ENCODE peak calls at places on chromosomes 4 and X, in ten cellular contexts. One of them, this sample, is unnamed.

GRCh38 chr4:115119804-115120352 is 6.5 kb upstream of the NDST4 start:
- DNase-seq in thoracic aorta: no peak
- DNase-seq in ACHN: no peak
- DNase-seq in cardiac muscle cell: no peak
- DNase-seq in Caco-2: no peak
- DNase-seq in head of caudate nucleus: no peak
- DNase-seq in activated CD8-positive, alpha-beta memory T cell treated with anti-CD3 and anti-CD28 coated beads for 24 hours: no peak
- DNase-seq in fibroblast of mammary gland: peak
- DNase-seq in nephron progenitor cell: no peak
- DNase-seq in EL: no peak
- DNase-seq in this sample: no peak

GRCh38 chr4:153806073-153806472 is 17.2 kb upstream of the SFRP2 start:
- DNase-seq in thoracic aorta: no peak
- DNase-seq in ACHN: no peak
- DNase-seq in cardiac muscle cell: no peak
- DNase-seq in Caco-2: no peak
- DNase-seq in head of caudate nucleus: no peak
- DNase-seq in activated CD8-positive, alpha-beta memory T cell treated with anti-CD3 and anti-CD28 coated beads for 24 hours: no peak
- DNase-seq in fibroblast of mammary gland: no peak
- DNase-seq in nephron progenitor cell: no peak
- DNase-seq in EL: no peak
- DNase-seq in this sample: no peak

GRCh38 chr4:21415728-21416127 is 532.8 kb downstream of the KCNIP4 start:
- DNase-seq in thoracic aorta: no peak
- DNase-seq in ACHN: no peak
- DNase-seq in cardiac muscle cell: no peak
- DNase-seq in Caco-2: no peak
- DNase-seq in head of caudate nucleus: no peak
- DNase-seq in activated CD8-positive, alpha-beta memory T cell treated with anti-CD3 and anti-CD28 coated beads for 24 hours: no peak
- DNase-seq in fibroblast of mammary gland: no peak
- DNase-seq in nephron progenitor cell: no peak
- DNase-seq in EL: no peak
- DNase-seq in this sample: no peak

GRCh38 chr4:76061421-76061820 is 13.1 kb upstream of the ART3 start:
- DNase-seq in thoracic aorta: no peak
- DNase-seq in ACHN: no peak
- DNase-seq in cardiac muscle cell: no peak
- DNase-seq in Caco-2: no peak
- DNase-seq in head of caudate nucleus: no peak
- DNase-seq in activated CD8-positive, alpha-beta memory T cell treated with anti-CD3 and anti-CD28 coated beads for 24 hours: no peak
- DNase-seq in fibroblast of mammary gland: no peak
- DNase-seq in nephron progenitor cell: no peak
- DNase-seq in EL: no peak
- DNase-seq in this sample: no peak

GRCh38 chrX:16785247-16786138 is 773 bp upstream of the TXLNG start:
- DNase-seq in thoracic aorta: no peak
- DNase-seq in ACHN: no peak
- DNase-seq in cardiac muscle cell: no peak
- DNase-seq in Caco-2: no peak
- DNase-seq in head of caudate nucleus: peak
- DNase-seq in activated CD8-positive, alpha-beta memory T cell treated with anti-CD3 and anti-CD28 coated beads for 24 hours: no peak
- DNase-seq in fibroblast of mammary gland: no peak
- DNase-seq in nephron progenitor cell: peak
- DNase-seq in EL: no peak
- DNase-seq in this sample: no peak

GRCh38 chr4:138193963-138194362 is 48.2 kb downstream of the SLC7A11 start:
- DNase-seq in thoracic aorta: no peak
- DNase-seq in ACHN: no peak
- DNase-seq in cardiac muscle cell: no peak
- DNase-seq in Caco-2: no peak
- DNase-seq in head of caudate nucleus: no peak
- DNase-seq in activated CD8-positive, alpha-beta memory T cell treated with anti-CD3 and anti-CD28 coated beads for 24 hours: no peak
- DNase-seq in fibroblast of mammary gland: no peak
- DNase-seq in nephron progenitor cell: no peak
- DNase-seq in EL: no peak
- DNase-seq in this sample: no peak

GRCh38 chr4:97845758-97846157 is 297.5 kb downstream of the STPG2 start:
- DNase-seq in thoracic aorta: no peak
- DNase-seq in ACHN: no peak
- DNase-seq in cardiac muscle cell: no peak
- DNase-seq in Caco-2: no peak
- DNase-seq in head of caudate nucleus: no peak
- DNase-seq in activated CD8-positive, alpha-beta memory T cell treated with anti-CD3 and anti-CD28 coated beads for 24 hours: no peak
- DNase-seq in fibroblast of mammary gland: no peak
- DNase-seq in nephron progenitor cell: no peak
- DNase-seq in EL: no peak
- DNase-seq in this sample: no peak

GRCh38 chr4:114257516-114257915 is 278.1 kb upstream of the ARSJ start:
- DNase-seq in thoracic aorta: no peak
- DNase-seq in ACHN: no peak
- DNase-seq in cardiac muscle cell: peak
- DNase-seq in Caco-2: no peak
- DNase-seq in head of caudate nucleus: no peak
- DNase-seq in activated CD8-positive, alpha-beta memory T cell treated with anti-CD3 and anti-CD28 coated beads for 24 hours: no peak
- DNase-seq in fibroblast of mammary gland: peak
- DNase-seq in nephron progenitor cell: no peak
- DNase-seq in EL: no peak
- DNase-seq in this sample: no peak

GRCh38 chr4:76738081-76738931 is 159.6 kb downstream of the SOWAHB start:
- DNase-seq in thoracic aorta: peak
- DNase-seq in ACHN: no peak
- DNase-seq in cardiac muscle cell: peak
- DNase-seq in Caco-2: no peak
- DNase-seq in head of caudate nucleus: no peak
- DNase-seq in activated CD8-positive, alpha-beta memory T cell treated with anti-CD3 and anti-CD28 coated beads for 24 hours: no peak
- DNase-seq in fibroblast of mammary gland: peak
- DNase-seq in nephron progenitor cell: no peak
- DNase-seq in EL: peak
- DNase-seq in this sample: no peak

GRCh38 chr4:71126719-71127118 is 133.3 kb downstream of the DCK start:
- DNase-seq in thoracic aorta: no peak
- DNase-seq in ACHN: peak
- DNase-seq in cardiac muscle cell: peak
- DNase-seq in Caco-2: peak
- DNase-seq in head of caudate nucleus: no peak
- DNase-seq in activated CD8-positive, alpha-beta memory T cell treated with anti-CD3 and anti-CD28 coated beads for 24 hours: no peak
- DNase-seq in fibroblast of mammary gland: peak
- DNase-seq in nephron progenitor cell: no peak
- DNase-seq in EL: peak
- DNase-seq in this sample: peak

GRCh38 chrX:15761564-15762191 is 23.6 kb downstream of the CA5B start:
- DNase-seq in thoracic aorta: no peak
- DNase-seq in ACHN: peak
- DNase-seq in cardiac muscle cell: peak
- DNase-seq in Caco-2: peak
- DNase-seq in head of caudate nucleus: peak
- DNase-seq in activated CD8-positive, alpha-beta memory T cell treated with anti-CD3 and anti-CD28 coated beads for 24 hours: no peak
- DNase-seq in fibroblast of mammary gland: peak
- DNase-seq in nephron progenitor cell: peak
- DNase-seq in EL: peak
- DNase-seq in this sample: no peak

GRCh38 chr4:72846280-72847111 is 223.0 kb downstream of the COX18 start:
- DNase-seq in thoracic aorta: no peak
- DNase-seq in ACHN: no peak
- DNase-seq in cardiac muscle cell: peak
- DNase-seq in Caco-2: no peak
- DNase-seq in head of caudate nucleus: no peak
- DNase-seq in activated CD8-positive, alpha-beta memory T cell treated with anti-CD3 and anti-CD28 coated beads for 24 hours: no peak
- DNase-seq in fibroblast of mammary gland: no peak
- DNase-seq in nephron progenitor cell: peak
- DNase-seq in EL: peak
- DNase-seq in this sample: peak

GRCh38 chrX:9279271-9279596 is 185.6 kb upstream of the TBL1X start:
- DNase-seq in thoracic aorta: no peak
- DNase-seq in ACHN: no peak
- DNase-seq in cardiac muscle cell: peak
- DNase-seq in Caco-2: no peak
- DNase-seq in head of caudate nucleus: no peak
- DNase-seq in activated CD8-positive, alpha-beta memory T cell treated with anti-CD3 and anti-CD28 coated beads for 24 hours: no peak
- DNase-seq in fibroblast of mammary gland: peak
- DNase-seq in nephron progenitor cell: no peak
- DNase-seq in EL: peak
- DNase-seq in this sample: no peak

GRCh38 chrX:138754861-138755260 is 43.3 kb upstream of the FGF13 start:
- DNase-seq in thoracic aorta: no peak
- DNase-seq in ACHN: no peak
- DNase-seq in cardiac muscle cell: no peak
- DNase-seq in Caco-2: no peak
- DNase-seq in head of caudate nucleus: no peak
- DNase-seq in activated CD8-positive, alpha-beta memory T cell treated with anti-CD3 and anti-CD28 coated beads for 24 hours: no peak
- DNase-seq in fibroblast of mammary gland: peak
- DNase-seq in nephron progenitor cell: no peak
- DNase-seq in EL: no peak
- DNase-seq in this sample: no peak